ENCODE peak calls at places on chromosomes 13 and 19, in four cellular contexts. N, P, Z and D are unnamed samples.

GRCh38 chr13:84672616-84673015 is 790.3 kb upstream of the SLITRK1 start:
- DNase-seq in N (no peak), P (no peak), Z (no peak), D (no peak)

GRCh38 chr19:19636573-19636972 is 6.9 kb downstream of the GMIP start:
- DNase-seq in N (no peak), P (no peak), Z (no peak), D (no peak)

GRCh38 chr13:35882722-35883497 is 248.3 kb downstream of the DCLK1 start:
- DNase-seq in N (no peak), P (no peak), Z (no peak), D (no peak)

GRCh38 chr13:23445794-23446193 is 12.3 kb upstream of the SACS start:
- DNase-seq in N (no peak), P (no peak), Z (no peak), D (no peak)

GRCh38 chr13:108195146-108195545 is 20.2 kb downstream of the LIG4 start:
- DNase-seq in N (no peak), P (no peak), Z (no peak), D (no peak)

GRCh38 chr19:35571406-35571965 is 8.0 kb upstream of the ATP4A start:
- DNase-seq in N (no peak), P (no peak), Z (no peak), D (no peak)

GRCh38 chr19:13172335-13173128 is 22.3 kb downstream of the IER2 start:
- DNase-seq in N (peak; percentile 93), P (no peak), Z (peak; percentile 41), D (peak; percentile 66)

GRCh38 chr13:20197361-20197834 is 4.7 kb upstream of the GJB2 start:
- DNase-seq in N (no peak), P (peak; percentile 51), Z (no peak), D (no peak)

GRCh38 chr13:41562083-41562482 is 104.7 kb downstream of the RGCC start:
- DNase-seq in N (no peak), P (no peak), Z (no peak), D (no peak)

GRCh38 chr13:78169386-78169785 is 250.8 kb upstream of the EDNRB start:
- DNase-seq in N (no peak), P (no peak), Z (no peak), D (no peak)

GRCh38 chr13:33322965-33323668 is 37.6 kb upstream of the STARD13 start:
- DNase-seq in N (no peak), P (no peak), Z (peak; percentile 6), D (peak; percentile 6)

GRCh38 chr13:89518289-89519077 is 1829.0 kb upstream of the MIR17HG start:
- DNase-seq in N (no peak), P (no peak), Z (no peak), D (no peak)

GRCh38 chr13:41418027-41418426 is 39.3 kb upstream of the RGCC start:
- DNase-seq in N (no peak), P (no peak), Z (no peak), D (no peak)

GRCh38 chr19:45621389-45621788 is 17.8 kb downstream of the EML2 start:
- DNase-seq in N (no peak), P (no peak), Z (no peak), D (no peak)

GRCh38 chr19:1941146-1942077 is at the start of gene CSNK1G2:
- DNase-seq in N (no peak), P (no peak), Z (no peak), D (no peak)

GRCh38 chr19:14393303-14393702 is 12.1 kb downstream of the ADGRE5 start:
- DNase-seq in N (no peak), P (no peak), Z (no peak), D (no peak)

GRCh38 chr13:109273326-109273751 is 513.0 kb downstream of the IRS2 start:
- DNase-seq in N (no peak), P (no peak), Z (no peak), D (no peak)

GRCh38 chr13:30666113-30666512 is 48.4 kb downstream of the USPL1 start:
- DNase-seq in N (no peak), P (no peak), Z (no peak), D (no peak)

GRCh38 chr13:74889321-74889720 is 592.6 kb downstream of the TBC1D4 start:
- DNase-seq in N (no peak), P (no peak), Z (no peak), D (no peak)

GRCh38 chr19:53945441-53945840 is 17.3 kb upstream of the CACNG8 start:
- DNase-seq in N (no peak), P (no peak), Z (no peak), D (no peak)

GRCh38 chr19:35213678-35214632 is 14.6 kb downstream of the FAM187B start:
- DNase-seq in N (peak; percentile 80), P (peak; percentile 44), Z (peak; percentile 22), D (peak; percentile 68)

GRCh38 chr19:12656899-12657571 is 9.5 kb downstream of the MAN2B1 start:
- DNase-seq in N (no peak), P (no peak), Z (no peak), D (no peak)